ENCODE peak calls at places on chromosome 11, in six cellular contexts. N is heart left ventricle; M is naive thymus-derived CD4-positive, alpha-beta T cell; I is esophagus squamous epithelium; Y is aorta; P is SK-N-SH. W is an unnamed sample.
A peak's percentile ranks its signal among the peaks of the same experiment; 100 is the strongest.

GRCh38 chr11:2997406-2997805 is 5.3 kb upstream of the NAP1L4 start:
- DNase-seq in N (no peak), P (no peak), M (no peak), I (no peak), Y (no peak), W (no peak)

GRCh38 chr11:26188559-26188958 is 143.4 kb upstream of the ANO3 start:
- DNase-seq in Y (no peak), P (no peak), M (no peak), N (no peak), I (no peak), W (no peak)

GRCh38 chr11:15969701-15970329 is 386.5 kb downstream of the SOX6 start:
- DNase-seq in Y (no peak), I (no peak), M (no peak), N (no peak), P (no peak), W (no peak)

GRCh38 chr11:70059971-70060370 is 18.1 kb upstream of the ANO1 start:
- DNase-seq in P (no peak), Y (no peak), I (no peak), M (no peak), N (no peak), W (no peak)

GRCh38 chr11:132357811-132358572 is 987.6 kb downstream of the NTM start:
- DNase-seq in I (no peak), Y (no peak), P (no peak), M (no peak), N (no peak), W (no peak)

GRCh38 chr11:132643239-132643638 is 889.1 kb downstream of the OPCML start:
- DNase-seq in N (no peak), P (no peak), I (no peak), M (no peak), Y (no peak), W (no peak)

GRCh38 chr11:88169481-88169880 is 5.8 kb downstream of the RAB38 start:
- DNase-seq in Y (no peak), N (no peak), P (no peak), I (no peak), M (no peak), W (no peak)

GRCh38 chr11:82494988-82495432 is 238.7 kb downstream of the FAM181B start:
- DNase-seq in N (no peak), M (no peak), I (no peak), P (peak; percentile 22), Y (no peak), W (no peak)

GRCh38 chr11:65311197-65311631 is 3.5 kb upstream of the CDC42EP2 start:
- DNase-seq in I (no peak), M (no peak), P (no peak), N (no peak), Y (no peak), W (no peak)

GRCh38 chr11:123546515-123546914 is 107.9 kb downstream of the SCN3B start:
- DNase-seq in P (no peak), I (no peak), Y (no peak), M (no peak), N (no peak), W (no peak)

GRCh38 chr11:112024778-112025678 is at the start of gene DLAT:
- DNase-seq in N (peak; percentile 88), I (peak; percentile 38), M (peak; percentile 86), Y (peak; percentile 95), P (peak; percentile 92), W (peak; percentile 74)

GRCh38 chr11:128022007-128022368 is 565.4 kb downstream of the ETS1 start:
- DNase-seq in P (no peak), Y (no peak), I (no peak), N (no peak), M (no peak), W (no peak)

GRCh38 chr11:12705874-12706273 is 31.7 kb downstream of the TEAD1 start:
- DNase-seq in M (no peak), N (no peak), I (no peak), P (no peak), Y (no peak), W (no peak)

GRCh38 chr11:107928046-107928766 is at the start of gene RAB39A:
- DNase-seq in I (peak; percentile 62), N (peak; percentile 81), P (peak; percentile 99), Y (peak; percentile 87), M (peak; percentile 38), W (peak; percentile 82)

DNA sequence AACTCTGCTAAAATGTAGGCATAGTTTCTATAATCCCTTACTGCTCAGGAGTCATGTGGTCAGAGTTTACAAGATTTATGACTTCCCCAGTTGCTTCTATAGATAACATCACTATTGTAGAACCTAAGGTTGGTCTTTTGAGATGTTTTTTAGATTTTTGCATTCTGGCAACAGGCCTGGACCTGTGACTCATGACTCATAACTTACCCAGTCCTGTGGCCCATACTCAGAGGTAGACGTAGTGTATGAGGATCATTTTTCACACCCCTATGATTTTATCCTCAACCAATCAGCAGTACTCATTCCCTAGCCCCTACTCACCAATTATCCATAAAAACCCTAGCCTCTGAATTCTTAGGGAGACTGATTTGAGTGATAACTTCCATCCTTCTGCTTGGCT is 384.4 kb upstream of the DDI1 start:
- DNase-seq in N (no peak), M (no peak), Y (no peak), I (no peak), P (no peak), W (no peak)
- H3K27ac ChIP-seq in N (no peak overlapping the region), M (no peak overlapping the region), Y (no peak overlapping the region), I (no peak overlapping the region), P (no peak overlapping the region), W (no peak overlapping the region)

GRCh38 chr11:67558084-67558772 is 25.4 kb upstream of the GSTP1 start:
- DNase-seq in P (no peak), N (peak; percentile 66), Y (peak; percentile 90), M (no peak), I (no peak), W (no peak)
- H3K27ac ChIP-seq in P (no peak overlapping the region), N (peak overlapping the region; percentile 70), Y (peak overlapping the region; percentile 52), M (no peak overlapping the region), I (no peak overlapping the region), W (no peak overlapping the region)

DNA sequence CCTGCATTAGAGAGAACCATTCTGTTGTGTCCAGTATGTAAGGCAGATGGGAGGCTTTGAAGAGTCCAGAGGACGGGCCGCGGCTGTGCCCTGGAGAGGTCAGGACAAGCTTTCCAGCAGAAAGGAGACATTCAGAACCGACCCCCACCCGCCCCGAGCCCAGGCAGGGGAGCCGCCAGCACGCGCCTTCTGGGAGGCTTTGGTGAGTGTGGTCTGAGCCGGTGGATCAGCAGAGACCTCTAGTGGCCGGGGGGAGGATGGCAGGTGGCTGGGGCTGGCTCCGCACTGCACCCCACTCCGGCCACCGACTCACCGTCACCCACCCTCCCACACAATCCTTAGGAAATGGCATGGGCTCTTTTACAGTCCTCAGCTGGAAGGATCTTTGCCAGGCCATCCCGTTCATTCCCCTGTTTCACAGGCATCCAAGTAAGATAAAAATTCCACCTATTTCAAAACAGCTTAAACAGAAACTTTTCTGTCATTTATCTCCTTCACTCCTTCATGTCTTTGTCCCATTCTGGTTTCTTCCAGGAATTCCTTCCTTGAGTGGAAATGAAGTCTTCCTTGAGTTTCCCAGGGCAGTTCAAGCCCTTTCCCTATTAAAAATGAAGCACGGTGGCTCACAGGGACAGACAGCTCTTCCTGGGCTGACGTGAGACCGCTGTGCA is 91.1 kb downstream of the FEZ1 start:
- DNase-seq in Y (peak; percentile 93), M (peak; percentile 53), I (no peak), P (peak; percentile 91), N (peak; percentile 71), W (peak; percentile 18)
- H3K27ac ChIP-seq in Y (no peak overlapping the region), M (no peak overlapping the region), I (no peak overlapping the region), P (no peak overlapping the region), N (no peak overlapping the region), W (no peak overlapping the region)

DNA sequence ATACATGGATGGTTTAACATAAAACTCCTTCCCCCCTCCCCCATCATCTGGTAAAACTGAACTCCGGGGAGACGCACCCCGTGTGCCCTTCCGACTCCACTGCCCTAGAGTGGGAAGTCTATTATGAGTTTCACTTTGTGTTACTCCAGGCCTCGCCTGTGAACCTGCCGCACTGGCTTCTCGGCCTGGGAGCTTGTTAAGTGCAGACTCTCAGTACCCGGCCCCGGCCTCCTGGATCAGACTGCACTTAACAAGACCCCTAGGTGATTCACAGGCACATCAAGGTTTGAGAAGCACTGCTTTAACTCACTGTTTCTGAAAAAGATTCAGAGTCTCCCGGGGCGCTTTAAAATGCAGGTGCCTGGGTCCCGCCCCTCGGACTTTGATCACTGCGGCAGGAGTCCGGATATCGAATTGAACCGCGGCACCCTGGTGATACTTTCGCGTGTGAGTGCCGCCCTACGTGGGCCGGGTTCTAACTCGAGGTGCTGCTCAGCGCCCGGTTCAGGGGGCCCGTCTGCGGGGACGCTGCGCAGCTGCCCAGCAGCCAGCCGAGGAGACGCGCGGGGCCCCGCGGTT is 3.6 kb downstream of the PTGDR2 start:
- DNase-seq in Y (no peak), I (no peak), M (no peak), N (no peak), P (no peak), W (no peak)
- H3K27ac ChIP-seq in Y (no peak overlapping the region), I (no peak overlapping the region), M (no peak overlapping the region), N (no peak overlapping the region), P (no peak overlapping the region), W (no peak overlapping the region)

GRCh38 chr11:72833792-72834501 is 19.7 kb downstream of the ATG16L2 start:
- DNase-seq in Y (peak; percentile 35), M (no peak), N (peak; percentile 57), P (no peak), I (no peak), W (no peak)
- H3K27ac ChIP-seq in Y (peak overlapping the region; percentile 85), M (no peak overlapping the region), N (peak overlapping the region; percentile 87), P (no peak overlapping the region), I (peak overlapping the region; percentile 71), W (peak overlapping the region; percentile 30)